ENCODE peak calls at places on chromosomes 16 and 17, in five cellular contexts. Z is NCI-H774; V is NCI-H1436; J is stimulated activated CD4-positive, alpha-beta T cell treated with anti-CD3 and anti-CD28 coated beads, Interleukin-15, amount 100 ng/mL, for 1 hour; I is T-helper 22 cell. A is an unnamed sample.

GRCh38 chr16:80466024-80466986 is 74.5 kb upstream of the DYNLRB2 start:
- DNase-seq in I (peak; percentile 9), V (peak; percentile 55), J (peak; percentile 22), Z (peak; percentile 1), A (peak; percentile 32)

GRCh38 chr16:48906076-48906475 is 296.1 kb upstream of the N4BP1 start:
- DNase-seq in I (no peak), Z (no peak), J (no peak), V (no peak), A (no peak)

GRCh38 chr16:629289-630023 is 1.3 kb upstream of the WFIKKN1 start:
- DNase-seq in J (no peak), V (no peak), Z (no peak), I (no peak), A (peak; percentile 14)

GRCh38 chr16:54657058-54657708 is 273.5 kb upstream of the IRX5 start:
- DNase-seq in I (no peak), V (no peak), J (no peak), Z (no peak), A (no peak)

GRCh38 chr16:47519543-47519942 is 58.4 kb downstream of the PHKB start:
- DNase-seq in Z (no peak), I (no peak), J (no peak), V (no peak), A (no peak)

GRCh38 chr17:1643293-1643998 is 2.1 kb downstream of the SCARF1 start:
- DNase-seq in J (peak; percentile 39), Z (peak; percentile 66), V (peak; percentile 64), I (peak; percentile 71), A (peak; percentile 78)

GRCh38 chr16:66622863-66623262 is 18.4 kb downstream of the CMTM3 start:
- DNase-seq in V (no peak), Z (no peak), I (no peak), J (no peak), A (no peak)

GRCh38 chr17:56943505-56944125 is 17.2 kb downstream of the COIL start:
- DNase-seq in I (no peak), Z (no peak), J (no peak), V (no peak), A (no peak)

GRCh38 chr17:34668206-34668605 is 88.8 kb downstream of the TMEM132E start:
- DNase-seq in J (no peak), Z (no peak), I (no peak), V (no peak), A (no peak)

GRCh38 chr17:72362466-72363335 is 241.9 kb downstream of the SOX9 start:
- DNase-seq in V (no peak), I (no peak), Z (no peak), J (no peak), A (no peak)

GRCh38 chr16:57277586-57277985 is 6.9 kb downstream of the PLLP start:
- DNase-seq in Z (no peak), V (no peak), I (peak; percentile 53), J (no peak), A (peak; percentile 87)

GRCh38 chr16:7313170-7313569 is 19.5 kb upstream of the RBFOX1 start:
- DNase-seq in I (no peak), V (peak; percentile 65), J (no peak), Z (no peak), A (no peak)

GRCh38 chr16:85717393-85718152 is 28.8 kb upstream of the GINS2 start:
- DNase-seq in V (peak; percentile 81), Z (peak; percentile 36), J (peak; percentile 30), I (no peak), A (peak; percentile 41)

GRCh38 chr17:43334744-43335400 is 63.9 kb upstream of the ARL4D start:
- DNase-seq in Z (no peak), J (no peak), I (no peak), V (no peak), A (no peak)

GRCh38 chr17:32006957-32007462 is at the start of gene LRRC37B:
- DNase-seq in Z (peak; percentile 80), I (peak; percentile 77), J (peak; percentile 79), V (peak; percentile 85), A (peak; percentile 85)

GRCh38 chr17:37450090-37450489 is 39.6 kb upstream of the DUSP14 start:
- DNase-seq in Z (no peak), V (no peak), J (no peak), I (no peak), A (no peak)

GRCh38 chr17:7374353-7374752 is 6.5 kb upstream of the TNK1 start:
- DNase-seq in I (no peak), V (no peak), J (no peak), Z (no peak), A (no peak)

GRCh38 chr17:2828396-2829038 is 32.3 kb downstream of the RAP1GAP2 start:
- DNase-seq in I (peak; percentile 42), V (peak; percentile 50), Z (peak; percentile 11), J (peak; percentile 49), A (peak; percentile 70)

GRCh38 chr17:81912441-81913309 is 1.5 kb upstream of the PCYT2 start:
- DNase-seq in Z (no peak), I (no peak), V (no peak), J (no peak), A (no peak)

GRCh38 chr17:37092041-37092440 is 143.3 kb downstream of the AATF start:
- DNase-seq in Z (no peak), J (no peak), I (no peak), V (no peak), A (no peak)

GRCh38 chr16:78762222-78762621 is 662.8 kb downstream of the WWOX start:
- DNase-seq in Z (no peak), J (no peak), V (no peak), I (no peak), A (no peak)

GRCh38 chr17:78365561-78366108 is 5.8 kb upstream of the SOCS3 start:
- DNase-seq in J (no peak), I (no peak), Z (no peak), V (no peak), A (no peak)

GRCh38 chr16:85136213-85136704 is 24.0 kb upstream of the CIBAR2 start:
- DNase-seq in J (no peak), Z (no peak), V (no peak), I (no peak), A (no peak)

GRCh38 chr17:63247706-63248105 is 198.4 kb downstream of the CYB561 start:
- DNase-seq in V (no peak), Z (no peak), J (no peak), I (no peak), A (no peak)

GRCh38 chr17:2893422-2893914 is 97.2 kb downstream of the RAP1GAP2 start:
- DNase-seq in J (no peak), Z (no peak), V (no peak), I (no peak), A (no peak)

GRCh38 chr16:2964416-2965223 is 545 bp downstream of the KREMEN2 start:
- DNase-seq in Z (peak; percentile 39), I (peak; percentile 61), V (peak; percentile 77), J (no peak), A (peak; percentile 51)

GRCh38 chr17:77287432-77288068 is 146.8 kb downstream of the SEC14L1 start:
- DNase-seq in J (no peak), Z (no peak), I (no peak), V (no peak), A (no peak)

GRCh38 chr16:58280846-58281301 is 14.0 kb downstream of the PRSS54 start:
- DNase-seq in Z (no peak), I (no peak), J (no peak), V (no peak), A (no peak)

GRCh38 chr17:73957564-73957963 is 245.9 kb upstream of the RPL38 start:
- DNase-seq in J (no peak), I (no peak), V (no peak), Z (no peak), A (no peak)

GRCh38 chr17:918102-918740 is 61.4 kb downstream of the NXN start:
- DNase-seq in J (no peak), I (no peak), V (no peak), Z (no peak), A (no peak)

GRCh38 chr17:67035131-67036083 is 8.9 kb upstream of the CACNG1 start:
- DNase-seq in J (no peak), V (no peak), I (no peak), Z (no peak), A (no peak)

GRCh38 chr17:60447375-60447774 is 25.1 kb downstream of the CHCT1 start:
- DNase-seq in I (no peak), J (no peak), V (no peak), Z (no peak), A (no peak)

GRCh38 chr17:9371019-9371418 is 204.6 kb downstream of the STX8 start:
- DNase-seq in I (no peak), Z (peak; percentile 14), V (peak; percentile 90), J (no peak), A (no peak)

GRCh38 chr17:76834889-76835288 is 33.3 kb upstream of the MGAT5B start:
- DNase-seq in V (no peak), Z (peak; percentile 34), I (no peak), J (no peak), A (no peak)

GRCh38 chr16:56860226-56861020 is 4.6 kb upstream of the SLC12A3 start:
- DNase-seq in I (no peak), V (no peak), Z (no peak), J (peak; percentile 26), A (peak; percentile 59)

GRCh38 chr16:56824335-56824734 is 40.7 kb upstream of the SLC12A3 start:
- DNase-seq in V (peak; percentile 32), Z (peak; percentile 29), I (no peak), J (no peak), A (no peak)

GRCh38 chr17:65936013-65936412 is 255.9 kb downstream of the CEP112 start:
- DNase-seq in Z (no peak), J (no peak), I (no peak), V (no peak), A (no peak)

GRCh38 chr16:26569793-26570192 is 496.9 kb upstream of the C16orf82 start:
- DNase-seq in J (no peak), Z (no peak), V (peak; percentile 45), I (no peak), A (no peak)

GRCh38 chr16:1277016-1277944 is 21.4 kb downstream of the TPSD1 start:
- DNase-seq in I (no peak), V (no peak), Z (no peak), J (no peak), A (no peak)

A was measured in CD4-positive, alpha-beta memory T cell.